ENCODE peak calls at places on chromosomes 5 and 9, in nine cellular contexts. M, V, U, T, G, O, L, Q and D are unnamed samples.

GRCh38 chr5:169657127-169657526 is 20.1 kb downstream of the DOCK2 start:
- DNase-seq in M (no peak), Q (no peak), O (no peak), U (no peak), V (no peak), T (no peak), G (no peak), L (no peak), D (no peak)

GRCh38 chr9:117412841-117413240 is 2.0 kb downstream of the ASTN2 start:
- DNase-seq in Q (no peak), O (no peak), G (no peak), T (peak), V (no peak), U (no peak), L (no peak), M (no peak), D (peak)

GRCh38 chr9:17075758-17076485 is 58.9 kb upstream of the CNTLN start:
- DNase-seq in V (no peak), M (no peak), Q (no peak), O (no peak), U (no peak), L (no peak), G (no peak), T (no peak), D (no peak)

GRCh38 chr9:3012843-3013242 is 168.9 kb upstream of the PUM3 start:
- DNase-seq in Q (no peak), L (no peak), T (no peak), M (no peak), U (no peak), V (no peak), G (no peak), O (no peak), D (no peak)

GRCh38 chr9:35615981-35616680 is 2.1 kb downstream of the CD72 start:
- DNase-seq in M (no peak), O (no peak), Q (no peak), V (no peak), G (no peak), T (no peak), U (no peak), L (no peak), D (no peak)

GRCh38 chr5:64635056-64635686 is 55.1 kb upstream of the SHISAL2B start:
- DNase-seq in T (no peak), V (no peak), O (no peak), M (peak), U (peak), L (no peak), G (no peak), Q (peak), D (peak)

GRCh38 chr5:32276173-32276853 is 36.4 kb downstream of the MTMR12 start:
- DNase-seq in Q (no peak), T (no peak), O (no peak), V (no peak), U (no peak), G (no peak), L (no peak), M (peak), D (no peak)

GRCh38 chr5:93092349-93093105 is 488.5 kb downstream of the NR2F1-AS1 start:
- DNase-seq in T (no peak), M (peak), O (no peak), Q (peak), V (no peak), L (no peak), U (peak), G (no peak), D (no peak)

GRCh38 chr5:132283423-132284043 is 10.7 kb upstream of the SLC22A4 start:
- DNase-seq in Q (peak), T (no peak), O (no peak), G (no peak), M (peak), V (no peak), U (peak), L (no peak), D (peak)

GRCh38 chr5:170148430-170149205 is 42.9 kb downstream of the FOXI1 start:
- DNase-seq in Q (no peak), O (no peak), V (peak), G (no peak), M (no peak), T (no peak), U (no peak), L (no peak), D (no peak)

GRCh38 chr9:94865599-94866456 is 139.3 kb downstream of the AOPEP start:
- DNase-seq in L (no peak), O (no peak), M (peak), G (peak), T (no peak), U (no peak), V (no peak), Q (peak), D (peak)

GRCh38 chr5:149141957-149142851 is 911 bp downstream of the ABLIM3 start:
- DNase-seq in Q (peak), O (no peak), M (peak), G (peak), L (no peak), V (no peak), T (peak), U (peak), D (peak)